ENCODE peak calls at places on chromosome 20, in four cellular contexts. K, T, X and S are unnamed samples.

GRCh38 chr20:13101701-13102100 is 92.9 kb downstream of the SPTLC3 start:
- DNase-seq in K (no peak), T (no peak), X (peak; percentile 49), S (no peak)

GRCh38 chr20:46964299-46965123 is 69.9 kb downstream of the EYA2 start:
- DNase-seq in K (no peak), T (no peak), X (peak; percentile 64), S (no peak)

GRCh38 chr20:52869698-52870288 is 102.4 kb upstream of the TSHZ2 start:
- DNase-seq in K (no peak), T (no peak), X (no peak), S (no peak)

GRCh38 chr20:46151936-46152335 is 33.8 kb downstream of the CD40 start:
- DNase-seq in K (peak; percentile 52), T (no peak), X (no peak), S (peak; percentile 65)

GRCh38 chr20:56909918-56910714 is 281.0 kb downstream of the TFAP2C start:
- DNase-seq in K (no peak), T (no peak), X (no peak), S (no peak)

GRCh38 chr20:38057351-38057972 is 23.9 kb downstream of the RPRD1B start:
- DNase-seq in K (peak; percentile 87), T (no peak), X (peak; percentile 69), S (peak; percentile 79)

GRCh38 chr20:34907616-34908469 is 31.4 kb downstream of the ACSS2 start:
- DNase-seq in K (no peak), T (no peak), X (no peak), S (no peak)

GRCh38 chr20:52847739-52848359 is 124.3 kb upstream of the TSHZ2 start:
- DNase-seq in K (no peak), T (no peak), X (no peak), S (no peak)

GRCh38 chr20:16637814-16638213 is 64.6 kb upstream of the KIF16B start:
- DNase-seq in K (no peak), T (no peak), X (no peak), S (no peak)

GRCh38 chr20:37990571-37991151 is 42.6 kb downstream of the TTI1 start:
- DNase-seq in K (no peak), T (no peak), X (no peak), S (no peak)

GRCh38 chr20:32168184-32168910 is 39.2 kb downstream of the PLAGL2 start:
- DNase-seq in K (peak; percentile 81), T (no peak), X (no peak), S (peak; percentile 70)

GRCh38 chr20:19975436-19975799 is 41.7 kb upstream of the NAA20 start:
- DNase-seq in K (no peak), T (no peak), X (no peak), S (no peak)

GRCh38 chr20:34181484-34181883 is 59.7 kb upstream of the ASIP start:
- DNase-seq in K (no peak), T (no peak), X (no peak), S (no peak)

GRCh38 chr20:23235173-23236027 is 115.2 kb upstream of the NXT1 start:
- DNase-seq in K (peak; percentile 86), T (peak; percentile 39), X (peak; percentile 52), S (peak; percentile 83)

GRCh38 chr20:20363449-20364015 is 4.4 kb upstream of the INSM1 start:
- DNase-seq in K (peak; percentile 56), T (no peak), X (no peak), S (peak; percentile 58)

GRCh38 chr20:41475507-41475906 is 108.9 kb upstream of the EMILIN3 start:
- DNase-seq in K (no peak), T (no peak), X (no peak), S (no peak)

GRCh38 chr20:17873410-17874270 is 95.0 kb downstream of the SNX5 start:
- DNase-seq in K (no peak), T (no peak), X (no peak), S (peak; percentile 73)

GRCh38 chr20:17854307-17854903 is 114.2 kb downstream of the SNX5 start:
- DNase-seq in K (peak; percentile 76), T (no peak), X (no peak), S (peak; percentile 77)

GRCh38 chr20:56698749-56699148 is 69.6 kb downstream of the TFAP2C start:
- DNase-seq in K (no peak), T (no peak), X (no peak), S (no peak)

GRCh38 chr20:21554376-21554890 is 40.6 kb upstream of the NKX2-2 start:
- DNase-seq in K (no peak), T (no peak), X (no peak), S (no peak)

GRCh38 chr20:44018684-44019637 is 104.3 kb downstream of the TOX2 start:
- DNase-seq in K (no peak), T (no peak), X (no peak), S (no peak)

GRCh38 chr20:43942661-43943285 is 28.1 kb downstream of the TOX2 start:
- DNase-seq in K (no peak), T (no peak), X (no peak), S (no peak)

GRCh38 chr20:11271319-11271718 is 597.5 kb upstream of the JAG1 start:
- DNase-seq in K (peak; percentile 85), T (peak; percentile 23), X (no peak), S (peak; percentile 79)

GRCh38 chr20:56974499-56975250 is 291.8 kb downstream of the BMP7 start:
- DNase-seq in K (peak; percentile 82), T (peak; percentile 38), X (peak; percentile 94), S (peak; percentile 77)

GRCh38 chr20:29314294-29314693 is 1943.2 kb upstream of the DEFB115 start:
- DNase-seq in K (no peak), T (no peak), X (no peak), S (no peak)

GRCh38 chr20:45407067-45407745 is 883 bp upstream of the DBNDD2 start:
- DNase-seq in K (peak; percentile 63), T (no peak), X (no peak), S (peak; percentile 52)

GRCh38 chr20:23127506-23128279 is 41.6 kb upstream of the CD93 start:
- DNase-seq in K (no peak), T (no peak), X (no peak), S (no peak)

GRCh38 chr20:18615020-18615652 is 27.3 kb downstream of the DTD1 start:
- DNase-seq in K (no peak), T (no peak), X (no peak), S (no peak)

GRCh38 chr20:58889334-58890072 is 37.0 kb downstream of the GNAS start:
- DNase-seq in K (no peak), T (no peak), X (no peak), S (no peak)
- H3K79me2 ChIP-seq in K (peaks cover 25% of the 10 kb centered on the region), T (peaks cover 11% of the 10 kb centered on the region), X (peaks cover 20% of the 10 kb centered on the region), S (peaks cover 10% of the 10 kb centered on the region)

DNA sequence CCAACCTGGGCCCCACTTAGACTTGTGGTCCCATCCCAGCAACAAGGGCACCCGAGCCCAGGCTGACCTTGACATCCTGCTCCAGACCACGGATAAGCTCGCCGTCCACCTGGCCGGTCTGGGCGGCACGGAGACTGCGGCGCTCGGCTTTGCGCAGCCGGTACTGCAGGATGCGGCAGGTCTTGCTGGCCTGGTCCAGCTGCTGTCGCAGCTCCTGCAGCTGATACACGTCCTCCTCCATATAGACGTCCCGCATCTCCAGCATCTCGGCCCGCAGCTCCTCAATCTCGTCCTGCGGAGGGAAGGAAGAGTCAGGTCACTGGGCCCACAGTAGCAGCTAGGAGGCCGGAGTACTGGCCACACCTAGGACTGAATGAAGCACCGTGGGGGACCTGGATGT is 36.8 kb upstream of the TLDC2 start:
- DNase-seq in K (no peak), T (no peak), X (no peak), S (no peak)
- H4K8ac ChIP-seq in K (no peak overlapping the region), T (no peak overlapping the region), X (no peak overlapping the region), S (no peak overlapping the region)

DNA sequence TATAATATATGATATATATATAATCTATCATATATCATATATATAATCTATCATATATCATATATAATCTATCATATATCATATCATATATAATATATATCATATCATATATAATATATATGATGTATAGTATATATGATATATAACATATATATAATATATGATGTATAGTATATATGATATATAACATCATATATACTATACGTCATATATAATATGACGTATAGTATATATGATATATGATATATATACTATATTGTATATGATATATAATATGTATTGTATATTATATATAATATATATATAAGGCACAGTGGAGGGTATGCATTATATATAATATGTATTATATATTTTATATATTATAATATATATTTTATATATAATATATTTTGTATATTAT is 36.7 kb downstream of the PTPRA start:
- DNase-seq in K (no peak), T (no peak), X (no peak), S (no peak)
- H3K79me2 ChIP-seq in K (no peaks in the 10 kb centered on the region), T (no peaks in the 10 kb centered on the region), X (no peaks in the 10 kb centered on the region), S (peaks cover 2% of the 10 kb centered on the region)

GRCh38 chr20:49769125-49769581 is 43.5 kb upstream of the SLC9A8 start:
- DNase-seq in K (no peak), T (no peak), X (no peak), S (no peak)
- H4K8ac ChIP-seq in K (no peak overlapping the region), T (no peak overlapping the region), X (no peak overlapping the region), S (no peak overlapping the region)

DNA sequence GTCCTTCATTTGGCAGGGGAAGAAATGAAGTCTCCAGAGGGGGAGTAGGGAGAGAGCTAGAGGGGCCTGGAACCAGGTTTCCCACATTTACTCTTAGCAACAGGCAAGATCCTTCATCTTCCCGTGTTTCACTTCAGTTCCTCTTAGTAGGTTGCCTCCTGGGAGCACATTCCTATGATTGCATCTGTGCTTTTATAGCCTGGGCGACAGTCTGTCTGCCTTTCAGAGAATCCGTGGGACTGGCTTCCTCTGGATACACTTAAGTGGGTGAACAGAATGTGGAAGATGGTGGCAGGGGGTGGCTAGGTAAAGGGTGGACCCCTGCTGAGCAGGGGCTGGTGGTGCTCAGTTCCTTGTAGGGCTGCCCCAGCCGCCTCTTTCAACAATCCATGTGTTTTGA is 33.4 kb downstream of the STK35 start:
- DNase-seq in K (no peak), T (no peak), X (no peak), S (no peak)
- H3K79me2 ChIP-seq in K (peaks cover 17% of the 10 kb centered on the region), T (no peaks in the 10 kb centered on the region), X (peaks cover 8% of the 10 kb centered on the region), S (peaks cover 3% of the 10 kb centered on the region)

GRCh38 chr20:48676125-48676524 is 151.7 kb downstream of the PREX1 start:
- DNase-seq in K (no peak), T (no peak), X (no peak), S (no peak)
- H4K8ac ChIP-seq in K (no peak overlapping the region), T (no peak overlapping the region), X (no peak overlapping the region), S (no peak overlapping the region)

DNA sequence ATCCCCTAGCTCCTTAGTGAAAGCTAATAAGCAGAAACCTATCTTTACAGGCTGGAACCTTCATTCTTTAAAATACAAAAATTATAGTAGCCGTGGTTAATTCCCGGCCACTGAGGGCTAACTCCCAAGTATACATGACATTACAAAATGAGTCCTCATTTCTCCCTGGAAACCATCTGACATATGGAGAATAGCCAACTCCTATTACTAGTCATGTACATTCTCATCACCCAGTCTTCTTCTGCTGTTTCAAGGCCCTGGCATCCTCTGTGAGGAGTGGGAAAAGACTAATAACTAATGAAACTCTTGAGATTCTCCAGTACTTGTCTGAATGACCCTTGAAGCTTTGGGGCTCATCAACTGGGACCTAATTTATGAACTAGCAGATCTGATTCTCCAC is 30.2 kb downstream of the CSNK2A1 start:
- DNase-seq in K (no peak), T (no peak), X (no peak), S (no peak)
- H3K79me2 ChIP-seq in K (peaks cover 83% of the 10 kb centered on the region), T (peaks cover 40% of the 10 kb centered on the region), X (peaks cover 5% of the 10 kb centered on the region), S (peaks cover 64% of the 10 kb centered on the region)

GRCh38 chr20:62622877-62623487 is 19.3 kb upstream of the SLCO4A1 start:
- DNase-seq in K (no peak), T (no peak), X (no peak), S (no peak)
- H4K8ac ChIP-seq in K (no peak overlapping the region), T (peak overlapping the region; percentile 59), X (peak overlapping the region; percentile 75), S (no peak overlapping the region)

GRCh38 chr20:25269057-25269832 is 21.4 kb downstream of the PYGB start:
- DNase-seq in K (no peak), T (no peak), X (no peak), S (peak; percentile 8)
- H3K79me2 ChIP-seq in K (no peaks in the 10 kb centered on the region), T (no peaks in the 10 kb centered on the region), X (no peaks in the 10 kb centered on the region), S (no peaks in the 10 kb centered on the region)